ENCODE peak calls at places on chromosomes 3 and 15, in eight cellular contexts. Q is HFF-Myc, P is hypothalamus, V is stomach, Z is EL, R is C1 segment of cervical spinal cord, T is GM23248, U is GM10248. L is an unnamed sample.

GRCh38 chr3:171901615-171902312 is 58.6 kb downstream of the TMEM212 start:
- DNase-seq in Q (no peak), U (no peak), Z (peak), V (no peak), P (no peak), R (no peak), T (no peak), L (peak)

GRCh38 chr3:118936811-118937210 is 97.8 kb downstream of the IGSF11 start:
- DNase-seq in U (no peak), R (no peak), Z (no peak), P (no peak), T (no peak), Q (no peak), V (no peak), L (no peak)

GRCh38 chr3:193835414-193835813 is 242.4 kb downstream of the OPA1 start:
- DNase-seq in Q (no peak), R (no peak), T (no peak), U (no peak), P (no peak), Z (no peak), V (no peak), L (no peak)

GRCh38 chr15:65211157-65211982 is at the start of gene CILP:
- DNase-seq in T (peak), U (no peak), V (no peak), Q (peak), P (no peak), R (no peak), Z (no peak), L (peak)

GRCh38 chr3:99980606-99981005 is 133.7 kb downstream of the FILIP1L start:
- DNase-seq in T (no peak), P (no peak), Z (no peak), Q (no peak), V (no peak), U (no peak), R (no peak), L (no peak)

GRCh38 chr3:119073258-119074001 is 38.8 kb upstream of the IGSF11 start:
- DNase-seq in V (no peak), T (no peak), Q (no peak), Z (no peak), R (no peak), U (no peak), P (no peak), L (no peak)

GRCh38 chr3:4938583-4938982 is 40.7 kb upstream of the BHLHE40 start:
- DNase-seq in V (no peak), Q (no peak), Z (no peak), P (no peak), U (no peak), T (no peak), R (no peak), L (no peak)

GRCh38 chr3:170848294-170848917 is 21.6 kb downstream of the RPL22L1 start:
- DNase-seq in Q (no peak), V (no peak), Z (peak), R (no peak), U (no peak), T (peak), P (no peak), L (no peak)

GRCh38 chr15:100276519-100276918 is 65.3 kb downstream of the ADAMTS17 start:
- DNase-seq in V (no peak), T (no peak), R (no peak), Q (no peak), Z (no peak), U (no peak), P (no peak), L (no peak)

GRCh38 chr15:99437315-99438221 is 128.2 kb upstream of the MEF2A start:
- DNase-seq in U (no peak), V (peak), P (no peak), R (no peak), Z (no peak), Q (no peak), T (peak), L (no peak)

GRCh38 chr3:159884661-159885402 is 103.8 kb upstream of the IL12A start:
- DNase-seq in R (no peak), U (peak), Q (no peak), V (no peak), Z (peak), T (peak), P (no peak), L (no peak)

GRCh38 chr3:48472673-48472922 is 26.1 kb downstream of the ATRIP start:
- DNase-seq in U (no peak), V (no peak), T (no peak), R (no peak), P (peak), Z (no peak), Q (no peak), L (no peak)

GRCh38 chr3:197309528-197310361 is 11.3 kb upstream of the DLG1 start:
- DNase-seq in R (no peak), V (no peak), Z (peak), P (no peak), Q (no peak), U (no peak), T (peak), L (no peak)

GRCh38 chr15:66404532-66404931 is 17.8 kb downstream of the MAP2K1 start:
- DNase-seq in R (no peak), Q (no peak), V (no peak), P (no peak), Z (no peak), U (no peak), T (no peak), L (no peak)

GRCh38 chr15:92049290-92050008 is 195.9 kb downstream of the SLCO3A1 start:
- DNase-seq in P (no peak), Q (no peak), Z (no peak), R (no peak), U (no peak), T (no peak), V (no peak), L (no peak)

GRCh38 chr3:129030611-129031010 is 29.5 kb downstream of the EFCC1 start:
- DNase-seq in R (no peak), T (no peak), U (no peak), Q (no peak), P (no peak), Z (no peak), V (no peak), L (no peak)

L was measured in AG04450.